ENCODE peak calls at places on chromosomes 13 and 19, in eight cellular contexts. N is NCI-H510A; Q is GM12865; L is NCI-H1105 treated with DMSO at 0.1 percent for 48 hours; A is iPS-NIHi11; P is activated naive CD8-positive, alpha-beta T cell treated with anti-CD3 and anti-CD28 coated beads, Interleukin-2, amount 50 U/mL, for 24 hours; M is AG08396; W is erythroblast. R is an unnamed sample.

GRCh38 chr13:23679214-23679613 is 109.0 kb downstream of the TNFRSF19 start:
- DNase-seq in Q (no peak), A (no peak), N (no peak), P (no peak), M (peak), W (no peak), L (no peak), R (peak)

GRCh38 chr13:60642552-60642951 is 245.5 kb downstream of the TDRD3 start:
- DNase-seq in M (no peak), Q (no peak), L (no peak), A (peak), W (no peak), P (no peak), N (no peak), R (no peak)

GRCh38 chr19:1133471-1133929 is 29.7 kb downstream of the GPX4 start:
- DNase-seq in N (no peak), P (peak), A (peak), M (peak), W (peak), Q (peak), L (no peak), R (no peak)

GRCh38 chr19:54316746-54317107 is 3.8 kb upstream of the LILRA5 start:
- DNase-seq in W (peak), P (no peak), A (peak), M (no peak), L (no peak), N (no peak), Q (no peak), R (no peak)

GRCh38 chr13:97629601-97630272 is 195.8 kb downstream of the RAP2A start:
- DNase-seq in Q (no peak), L (peak), A (peak), M (no peak), P (no peak), W (no peak), N (peak), R (no peak)

GRCh38 chr13:81562598-81562997 is 1221.7 kb upstream of the SPRY2 start:
- DNase-seq in P (no peak), W (no peak), N (no peak), A (no peak), L (no peak), M (no peak), Q (no peak), R (no peak)

GRCh38 chr13:82627183-82627582 is 1255.1 kb downstream of the SLITRK1 start:
- DNase-seq in A (no peak), M (no peak), L (peak), Q (no peak), N (no peak), P (no peak), W (no peak), R (no peak)

GRCh38 chr19:40143612-40144011 is 47.6 kb upstream of the MAP3K10 start:
- DNase-seq in L (no peak), N (no peak), W (no peak), A (no peak), P (peak), M (no peak), Q (peak), R (no peak)

GRCh38 chr19:2532252-2533071 is 56.5 kb downstream of the GADD45B start:
- DNase-seq in A (no peak), L (no peak), Q (no peak), N (no peak), M (peak), W (no peak), P (no peak), R (peak)

GRCh38 chr13:20715340-20715732 is 11.8 kb downstream of the IL17D start:
- DNase-seq in L (no peak), P (no peak), Q (no peak), M (no peak), W (no peak), N (no peak), A (no peak), R (no peak)

GRCh38 chr13:101305981-101306411 is 110.3 kb downstream of the NALCN start:
- DNase-seq in L (no peak), Q (no peak), A (no peak), N (no peak), W (no peak), M (no peak), P (no peak), R (no peak)

GRCh38 chr13:106418556-106418955 is 116.9 kb downstream of the EFNB2 start:
- DNase-seq in A (no peak), Q (no peak), M (peak), N (no peak), P (no peak), W (no peak), L (no peak), R (no peak)

GRCh38 chr13:48562296-48563066 is 29.6 kb upstream of the RCBTB2 start:
- DNase-seq in W (no peak), A (no peak), N (no peak), P (peak), M (no peak), L (no peak), Q (peak), R (no peak)

GRCh38 chr19:13155472-13156284 is 5.5 kb downstream of the IER2 start:
- DNase-seq in N (peak), L (no peak), P (peak), M (peak), A (peak), W (peak), Q (peak), R (no peak)

GRCh38 chr19:51727349-51727880 is 3.6 kb upstream of the HAS1 start:
- DNase-seq in M (peak), N (no peak), P (no peak), W (no peak), A (no peak), Q (no peak), L (no peak), R (no peak)

GRCh38 chr19:37979547-37980082 is 72.6 kb downstream of the SIPA1L3 start:
- DNase-seq in W (no peak), A (peak), Q (peak), N (peak), P (no peak), L (peak), M (no peak), R (no peak)

GRCh38 chr19:11088508-11089253 is 582 bp upstream of the LDLR start:
- DNase-seq in N (no peak), P (no peak), L (peak), Q (peak), M (no peak), A (no peak), W (no peak), R (no peak)

GRCh38 chr13:35630551-35631275 is 154.2 kb upstream of the MAB21L1 start:
- DNase-seq in P (no peak), M (peak), A (peak), W (peak), Q (peak), L (peak), N (no peak), R (no peak)

GRCh38 chr13:112767506-112768471 is 78.0 kb downstream of the ATP11A start:
- DNase-seq in N (no peak), M (no peak), P (no peak), Q (peak), L (no peak), A (no peak), W (no peak), R (no peak)

GRCh38 chr13:92103673-92104296 is 705.4 kb downstream of the GPC5 start:
- DNase-seq in L (peak), N (no peak), A (no peak), M (no peak), W (no peak), Q (no peak), P (no peak), R (no peak)

GRCh38 chr19:53868892-53869804 is 1.5 kb downstream of the MYADM start:
- DNase-seq in W (peak), L (no peak), M (peak), N (no peak), P (peak), Q (peak), A (peak), R (no peak)

GRCh38 chr13:73335226-73335625 is 276.4 kb downstream of the KLF5 start:
- DNase-seq in M (no peak), Q (peak), W (no peak), L (no peak), P (no peak), A (no peak), N (no peak), R (peak)

GRCh38 chr13:101520672-101521071 is 68.2 kb downstream of the ITGBL1 start:
- DNase-seq in L (no peak), A (no peak), N (no peak), W (no peak), P (no peak), M (no peak), Q (peak), R (no peak)

GRCh38 chr13:21901326-21901725 is 230.5 kb downstream of the FGF9 start:
- DNase-seq in Q (no peak), L (no peak), W (no peak), A (no peak), P (no peak), M (no peak), N (no peak), R (no peak)

GRCh38 chr13:27022571-27023311 is 148.9 kb downstream of the USP12 start:
- DNase-seq in N (peak), M (peak), P (no peak), Q (no peak), W (peak), A (no peak), L (no peak), R (no peak)

GRCh38 chr13:31301119-31301518 is 101.3 kb downstream of the B3GLCT start:
- DNase-seq in P (no peak), Q (no peak), W (no peak), N (no peak), L (no peak), M (no peak), A (no peak), R (no peak)

GRCh38 chr13:114269281-114269770 is 12.1 kb upstream of the UPF3A start:
- DNase-seq in N (no peak), M (no peak), A (no peak), L (no peak), P (no peak), W (no peak), Q (no peak), R (no peak)

GRCh38 chr19:50882188-50882587 is 8.9 kb downstream of the KLK2 start:
- DNase-seq in A (no peak), P (no peak), L (no peak), W (no peak), N (no peak), M (no peak), Q (no peak), R (no peak)

GRCh38 chr13:38826182-38826813 is 139.4 kb downstream of the FREM2 start:
- DNase-seq in Q (no peak), A (no peak), N (no peak), W (no peak), L (no peak), M (no peak), P (no peak), R (no peak)

GRCh38 chr13:42924290-42924803 is 67.7 kb downstream of the EPSTI1 start:
- DNase-seq in N (peak), W (no peak), Q (no peak), P (no peak), M (no peak), L (peak), A (no peak), R (no peak)

GRCh38 chr13:60976367-60976766 is 439.3 kb downstream of the PCDH20 start:
- DNase-seq in P (no peak), Q (no peak), A (no peak), W (no peak), M (no peak), L (no peak), N (no peak), R (no peak)

GRCh38 chr13:73667756-73668155 is 466.4 kb downstream of the KLF12 start:
- DNase-seq in A (no peak), Q (no peak), N (no peak), W (no peak), L (no peak), M (no peak), P (no peak), R (no peak)

GRCh38 chr19:43718627-43719377 is 2.9 kb downstream of the IRGC start:
- DNase-seq in N (no peak), W (no peak), L (no peak), A (no peak), M (no peak), Q (no peak), P (no peak), R (no peak)

GRCh38 chr13:39196957-39197644 is 158.8 kb downstream of the NHLRC3 start:
- DNase-seq in L (no peak), N (no peak), M (no peak), Q (peak), P (no peak), W (no peak), A (no peak), R (no peak)

GRCh38 chr13:65656740-65657329 is 1573.3 kb downstream of the PCDH9 start:
- DNase-seq in Q (no peak), P (no peak), M (no peak), L (peak), W (no peak), N (no peak), A (no peak), R (no peak)

GRCh38 chr13:113820813-113821651 is 42.8 kb downstream of the GAS6 start:
- DNase-seq in W (peak), P (no peak), N (peak), L (no peak), A (no peak), M (peak), Q (no peak), R (peak)

GRCh38 chr19:42316223-42317211 is 3.4 kb downstream of the TMEM145 start:
- DNase-seq in Q (peak), L (no peak), N (peak), P (no peak), M (no peak), W (no peak), A (no peak), R (no peak)

R was measured in keratinocyte.